ENCODE peak calls at places on chromosome X, in ten cellular contexts. X, Y, P, D, L, Q, G, O, H and T are unnamed samples. For H3K27me3, the result is how much of the 10 kb centered on the place peaks cover.

GRCh38 chrX:8845060-8845459 is 43.9 kb upstream of the FAM9A start:
- DNase-seq in H (peak), O (peak), L (peak), D (no peak), Q (no peak), G (no peak), Y (peak), X (no peak), P (no peak), T (no peak)

GRCh38 chrX:46637937-46638336 is 64.4 kb downstream of the CHST7 start:
- DNase-seq in P (no peak), Y (no peak), L (no peak), Q (no peak), O (peak), X (no peak), H (no peak), G (no peak), D (no peak), T (no peak)

GRCh38 chrX:1884446-1884845 is 269.6 kb downstream of the ASMT start:
- DNase-seq in H (no peak), L (no peak), X (no peak), D (no peak), Y (no peak), O (no peak), P (no peak), Q (no peak), G (no peak), T (no peak)

GRCh38 chrX:102746134-102746584 is 25.6 kb downstream of the GPRASP3 start:
- DNase-seq in Q (no peak), O (no peak), Y (no peak), X (no peak), D (peak), P (no peak), H (peak), G (no peak), L (peak), T (no peak)

GRCh38 chrX:42934020-42934701 is 156.2 kb upstream of the PPP1R2C start:
- DNase-seq in D (peak), Y (no peak), P (no peak), O (no peak), G (no peak), Q (no peak), L (no peak), H (peak), X (no peak), T (no peak)

GRCh38 chrX:79366888-79367749 is at the start of gene ITM2A:
- DNase-seq in O (no peak), D (peak), X (peak), L (no peak), Y (no peak), H (peak), G (peak), P (no peak), Q (no peak), T (peak)

GRCh38 chrX:95044331-95044730 is 1370.3 kb downstream of the FAM133A start:
- DNase-seq in D (no peak), X (no peak), O (no peak), H (no peak), G (no peak), L (no peak), Q (no peak), P (no peak), Y (no peak), T (no peak)

GRCh38 chrX:43817454-43817853 is 64.8 kb downstream of the MAOB start:
- DNase-seq in L (no peak), O (no peak), D (no peak), X (no peak), Y (no peak), H (no peak), G (no peak), P (no peak), Q (no peak), T (peak)

GRCh38 chrX:108131471-108131870 is 39.9 kb downstream of the ATG4A start:
- DNase-seq in O (no peak), X (no peak), D (no peak), Y (no peak), Q (no peak), H (peak), L (no peak), G (no peak), P (no peak), T (no peak)

GRCh38 chrX:30576881-30577280 is 685 bp downstream of the TASL start:
- DNase-seq in G (no peak), O (no peak), H (no peak), X (no peak), Q (no peak), P (no peak), Y (no peak), D (no peak), L (no peak), T (no peak)

GRCh38 chrX:128816919-128817318 is 706.4 kb downstream of the SMARCA1 start:
- DNase-seq in L (no peak), X (no peak), Y (no peak), D (no peak), O (no peak), G (no peak), P (no peak), Q (no peak), H (no peak), T (peak)

GRCh38 chrX:72430405-72430968 is 124.8 kb upstream of the CITED1 start:
- DNase-seq in G (no peak), P (no peak), X (no peak), L (no peak), Y (no peak), H (peak), D (no peak), Q (no peak), O (no peak), T (no peak)

GRCh38 chrX:47915886-47916493 is 79.3 kb downstream of the ZNF81 start:
- DNase-seq in Y (no peak), O (no peak), G (no peak), L (no peak), D (no peak), Q (no peak), H (no peak), X (no peak), P (no peak), T (no peak)

GRCh38 chrX:43868791-43869190 is 13.5 kb downstream of the MAOB start:
- DNase-seq in P (no peak), G (no peak), D (no peak), H (no peak), O (no peak), Y (no peak), X (no peak), L (peak), Q (no peak), T (no peak)

GRCh38 chrX:153635788-153636668 is 11.0 kb upstream of the DUSP9 start:
- DNase-seq in X (no peak), P (no peak), Q (no peak), L (no peak), G (no peak), D (no peak), O (peak), H (no peak), Y (no peak), T (no peak)

GRCh38 chrX:153636716-153637115 is 10.3 kb upstream of the DUSP9 start:
- DNase-seq in H (no peak), Q (no peak), D (no peak), Y (no peak), O (no peak), P (no peak), L (no peak), X (no peak), G (no peak), T (no peak)

GRCh38 chrX:153634236-153634635 is 12.8 kb upstream of the DUSP9 start:
- DNase-seq in L (no peak), P (no peak), Q (peak), O (no peak), H (no peak), X (no peak), Y (no peak), D (no peak), G (no peak), T (no peak)

GRCh38 chrX:153634832-153635231 is 12.2 kb upstream of the DUSP9 start:
- DNase-seq in O (no peak), D (no peak), X (no peak), H (no peak), G (no peak), Y (no peak), P (no peak), L (no peak), Q (peak), T (no peak)

GRCh38 chrX:153635388-153635787 is 11.6 kb upstream of the DUSP9 start:
- DNase-seq in P (no peak), Q (peak), X (no peak), Y (no peak), H (no peak), G (no peak), L (no peak), D (no peak), O (no peak), T (no peak)
- H3K4me3 ChIP-seq in P (no peak), Q (no peak), X (no peak), Y (no peak), H (no peak), G (no peak), L (no peak), D (no peak), O (no peak), T (no peak)

DNA sequence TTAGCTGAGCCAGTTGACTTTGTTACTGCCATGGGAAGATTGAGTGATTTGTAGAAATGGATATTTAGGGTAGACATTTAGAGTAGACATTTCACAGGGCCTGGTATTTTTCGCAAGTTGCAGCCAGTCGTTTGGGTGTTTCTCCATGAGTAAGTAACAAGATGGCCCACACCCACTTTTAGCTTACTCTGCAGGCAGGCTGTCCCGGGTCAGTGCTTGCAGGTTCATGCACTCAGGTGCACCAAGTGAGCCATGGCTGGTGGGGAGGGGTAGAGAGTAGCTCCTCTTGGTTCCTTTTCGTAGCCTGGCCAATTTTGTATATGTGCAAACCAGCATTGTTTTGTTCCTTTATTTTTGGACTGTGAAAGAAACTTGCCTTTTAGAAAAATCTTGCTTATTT is 145.6 kb downstream of the POLA1 start:
- DNase-seq in O (no peak), Y (no peak), L (no peak), D (no peak), P (no peak), H (no peak), X (no peak), Q (no peak), G (no peak), T (no peak)
- H3K27me3 ChIP-seq in O (under half), Y (under half), L (under half), D (under half), P (under half), H (under half), X (under half), Q (under half), G (under half), T (under half)

GRCh38 chrX:40172169-40172979 is 74.6 kb upstream of the BCOR start:
- DNase-seq in X (no peak), H (peak), D (peak), G (peak), O (peak), P (no peak), Y (no peak), Q (no peak), L (peak), T (peak)
- H3K4me3 ChIP-seq in X (no peak), H (peak), D (peak), G (peak), O (peak), P (peak), Y (peak), Q (peak), L (peak), T (peak)

DNA sequence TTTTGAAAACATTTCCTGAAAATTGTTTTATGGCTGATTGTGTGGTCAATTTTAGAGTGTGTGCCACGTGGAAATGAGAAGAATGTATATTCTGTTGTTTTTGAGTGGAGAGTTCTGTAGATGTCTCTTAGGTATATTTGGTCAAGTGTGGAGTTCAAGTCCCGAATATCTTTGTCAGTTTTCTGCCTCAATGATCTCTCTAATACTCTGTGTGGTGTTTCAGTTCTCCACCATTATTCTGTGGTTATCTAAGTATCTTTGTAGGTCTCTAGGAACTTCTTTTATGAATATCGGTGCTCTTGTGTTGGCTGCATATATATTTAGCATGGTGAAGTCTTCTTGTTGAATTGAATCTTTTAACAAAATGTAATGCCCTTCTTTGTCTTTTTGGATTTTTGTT is 113.3 kb downstream of the LINC00632 start:
- DNase-seq in G (no peak), Y (no peak), L (no peak), P (no peak), O (no peak), H (no peak), Q (no peak), X (no peak), D (no peak), T (no peak)
- H3K27me3 ChIP-seq in G (under half), Y (under half), L (under half), P (under half), O (under half), H (under half), Q (under half), X (under half), D (under half), T (under half)

DNA sequence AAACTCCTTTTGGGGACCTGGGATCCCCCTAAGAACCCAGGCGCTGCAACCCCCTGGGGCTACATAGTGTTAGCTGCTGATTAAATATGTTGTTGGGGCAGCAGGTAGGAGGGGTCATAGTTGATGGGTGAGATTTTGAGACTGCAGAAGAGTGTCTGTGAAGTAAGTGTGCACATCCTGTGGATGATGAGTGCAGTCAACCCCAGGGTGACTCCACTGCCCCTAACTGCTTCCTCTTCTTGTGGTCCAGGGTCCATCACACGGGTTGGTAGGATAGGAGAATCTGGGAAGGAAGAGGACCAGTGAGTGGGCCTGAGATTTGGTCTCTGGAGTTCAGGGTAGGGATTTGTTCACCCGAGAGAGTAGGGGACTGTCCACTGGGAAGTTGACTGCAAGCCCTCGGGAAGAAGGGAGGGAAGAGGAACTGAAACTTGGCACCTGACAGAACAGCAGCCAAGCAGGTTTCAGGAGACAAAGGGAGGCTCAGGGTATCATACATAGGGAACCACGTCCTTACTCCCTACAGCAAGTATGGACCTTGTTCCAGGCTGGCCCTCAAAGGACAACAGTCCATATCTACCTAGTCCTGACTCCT is 8.5 kb downstream of the DLG3 start:
- DNase-seq in H (no peak), Y (no peak), X (no peak), G (no peak), D (no peak), L (no peak), Q (no peak), P (no peak), O (no peak), T (no peak)
- H3K4me3 ChIP-seq in H (peak), Y (peak), X (peak), G (peak), D (peak), L (peak), Q (peak), P (peak), O (no peak), T (peak)

DNA sequence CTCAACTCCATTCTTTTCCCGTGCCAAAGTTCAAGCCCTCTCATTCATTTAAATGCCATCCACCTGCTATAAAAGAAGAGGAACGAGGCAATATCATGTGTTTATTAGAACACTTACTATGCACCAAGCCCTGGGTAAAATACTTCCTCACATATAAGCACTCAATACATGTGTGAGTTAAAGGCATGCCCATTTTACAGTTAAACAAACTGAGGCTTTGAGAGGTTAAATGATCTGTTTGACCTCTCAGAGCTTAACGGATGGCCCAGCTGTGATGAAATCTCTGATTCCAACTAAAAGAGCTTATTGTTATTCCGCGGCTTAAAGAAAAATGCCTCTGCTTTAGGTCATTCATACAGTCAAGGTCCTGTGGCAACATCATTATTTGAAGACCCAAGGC is 124.3 kb downstream of the HS6ST2 start:
- DNase-seq in D (no peak), Y (no peak), G (no peak), O (no peak), H (no peak), Q (no peak), P (no peak), X (no peak), L (no peak), T (peak)
- H3K27me3 ChIP-seq in D (under half), Y (under half), G (under half), O (under half), H (under half), Q (under half), P (under half), X (under half), L (under half), T (under half)

GRCh38 chrX:119690921-119691716 is 1.8 kb downstream of the SEPTIN6 start:
- DNase-seq in Y (no peak), H (peak), G (no peak), L (peak), Q (no peak), X (no peak), O (no peak), P (no peak), D (peak), T (no peak)
- H3K4me3 ChIP-seq in Y (peak), H (no peak), G (no peak), L (no peak), Q (peak), X (peak), O (no peak), P (peak), D (peak), T (peak)